ENCODE peak calls at places on chromosomes 16 and 17, in eight cellular contexts. T is Peyer's patch, H is WERI-Rb-1, O is stomach, Z is lung, E is AG04450, G is endodermal cell, S is SK-N-SH. U is an unnamed sample.

GRCh38 chr16:80852261-80852872 is 48.0 kb upstream of the CDYL2 start:
- DNase-seq in G (peak), T (peak), E (no peak), Z (no peak), S (peak), H (peak), O (no peak), U (no peak)

GRCh38 chr17:38439436-38439835 is 11.2 kb downstream of the ARHGAP23 start:
- DNase-seq in O (no peak), S (no peak), G (no peak), H (peak), T (no peak), Z (no peak), E (no peak), U (no peak)

GRCh38 chr17:77478899-77479298 is 338.1 kb downstream of the SEC14L1 start:
- DNase-seq in S (no peak), O (no peak), E (no peak), H (no peak), Z (peak), T (no peak), G (no peak), U (no peak)

GRCh38 chr16:1651509-1652342 is 26.4 kb upstream of the JPT2 start:
- DNase-seq in G (no peak), H (no peak), E (no peak), Z (no peak), T (no peak), O (no peak), S (peak), U (no peak)

GRCh38 chr17:61221597-61222471 is 177.8 kb upstream of the TBX2 start:
- DNase-seq in T (no peak), S (no peak), G (no peak), O (no peak), E (no peak), Z (no peak), H (no peak), U (no peak)

GRCh38 chr16:81745704-81746558 is 33.2 kb upstream of the PLCG2 start:
- DNase-seq in Z (peak), T (peak), G (peak), S (peak), H (peak), E (no peak), O (peak), U (no peak)

GRCh38 chr16:66486773-66487579 is 59.9 kb downstream of the BEAN1 start:
- DNase-seq in T (peak), G (no peak), Z (no peak), O (peak), S (peak), E (peak), H (no peak), U (peak)

GRCh38 chr17:72053069-72053846 is 67.6 kb upstream of the SOX9 start:
- DNase-seq in E (no peak), G (peak), S (peak), Z (no peak), T (no peak), O (no peak), H (peak), U (no peak)

GRCh38 chr17:7709031-7709430 is 4.0 kb downstream of the EFNB3 start:
- DNase-seq in O (no peak), S (no peak), Z (no peak), E (no peak), G (no peak), H (no peak), T (no peak), U (no peak)

GRCh38 chr17:7712111-7712771 is 5.3 kb upstream of the DNAH2 start:
- DNase-seq in E (no peak), O (no peak), G (no peak), S (peak), H (no peak), T (no peak), Z (no peak), U (no peak)

GRCh38 chr17:7713782-7714181 is 3.8 kb upstream of the DNAH2 start:
- DNase-seq in O (no peak), S (no peak), H (no peak), E (no peak), G (no peak), T (no peak), Z (no peak), U (no peak)

GRCh38 chr17:7710341-7710740 is 5.3 kb downstream of the EFNB3 start:
- DNase-seq in S (no peak), E (no peak), Z (no peak), T (no peak), O (no peak), H (no peak), G (no peak), U (no peak)

GRCh38 chr17:7711356-7711755 is 6.2 kb upstream of the DNAH2 start:
- DNase-seq in T (no peak), Z (no peak), E (no peak), G (peak), S (peak), H (peak), O (no peak), U (no peak)
- TF ChIP-seq CTCF in T (no peak), Z (no peak), E (peak), G (peak), S (peak), H (peak), O (no peak), U (peak)

GRCh38 chr17:76080934-76081287 is 1.9 kb downstream of the ZACN start:
- DNase-seq in Z (no peak), E (no peak), H (no peak), T (no peak), S (peak), O (no peak), G (no peak), U (no peak)

GRCh38 chr17:76080207-76080933 is 1.4 kb downstream of the ZACN start:
- DNase-seq in G (peak), T (no peak), O (no peak), E (no peak), Z (no peak), S (peak), H (no peak), U (no peak)

GRCh38 chr17:76081295-76082210 is 2.6 kb downstream of the ZACN start:
- DNase-seq in T (no peak), E (no peak), G (no peak), O (no peak), S (peak), Z (no peak), H (no peak), U (no peak)

GRCh38 chr17:76078859-76079576 is at the start of gene ZACN:
- DNase-seq in S (peak), H (no peak), Z (no peak), E (no peak), O (no peak), G (no peak), T (no peak), U (no peak)

DNA sequence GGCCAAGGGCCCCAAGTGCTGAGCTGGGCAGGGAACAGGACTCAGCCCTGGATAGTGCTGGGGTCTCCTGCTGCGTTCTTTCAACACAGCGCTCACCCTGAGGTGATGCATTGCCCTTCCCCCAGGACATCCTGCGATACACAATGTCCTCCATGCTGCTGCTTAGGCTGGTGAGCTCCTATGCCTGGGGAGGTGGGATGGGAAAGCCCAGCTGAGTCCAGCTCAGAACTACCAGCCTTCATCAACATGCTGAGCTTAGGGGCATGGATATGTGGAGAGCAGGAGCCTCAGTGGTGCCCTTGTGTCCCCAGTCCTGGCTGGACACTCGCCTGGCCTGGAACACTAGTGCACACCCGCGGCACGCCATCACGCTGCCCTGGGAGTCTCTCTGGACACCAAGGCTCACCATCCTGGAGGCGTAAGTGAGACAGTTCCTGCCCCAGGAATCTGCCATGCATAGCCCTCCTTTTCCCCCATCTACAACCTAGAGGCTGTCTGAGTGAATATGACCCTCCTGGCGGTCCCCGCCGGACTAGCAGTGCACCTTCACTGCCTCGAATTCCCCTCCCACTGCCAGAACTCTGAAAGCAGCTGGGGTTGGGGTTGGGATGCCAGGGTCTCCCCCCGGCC is 710 bp downstream of the ZACN start:
- DNase-seq in S (peak), G (no peak), H (peak), Z (no peak), T (no peak), E (no peak), O (no peak), U (no peak)
- TF ChIP-seq CTCF in S (no peak), G (peak), H (peak), Z (no peak), T (no peak), E (peak), O (no peak), U (peak)

DNA sequence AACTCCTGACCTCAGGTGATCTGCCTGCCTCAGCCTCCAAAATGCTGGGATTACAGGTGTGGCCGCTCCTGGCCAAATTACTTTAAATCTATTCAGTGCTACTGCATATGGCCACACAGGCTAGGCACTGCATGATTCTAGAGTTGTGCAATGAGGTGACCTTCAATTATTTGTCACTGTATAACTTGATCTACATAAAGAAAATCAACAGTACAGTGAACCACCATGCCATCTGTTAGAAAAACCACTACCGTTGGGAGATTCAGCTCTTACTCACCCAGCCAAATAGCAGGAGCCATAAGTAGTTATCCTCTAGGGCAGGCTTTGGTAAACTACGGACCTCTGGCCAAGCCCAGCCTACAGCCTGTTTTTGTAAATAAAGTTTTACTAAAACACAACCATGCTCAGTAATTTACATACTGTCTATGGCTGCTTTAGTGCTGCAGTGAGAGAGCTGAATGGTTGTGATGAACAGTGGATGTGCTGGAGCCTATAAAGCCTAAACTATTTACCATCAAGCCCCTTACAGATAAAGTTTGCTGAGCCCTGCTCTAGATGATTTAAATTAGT is 40.7 kb upstream of the TANC2 start:
- DNase-seq in G (no peak), O (no peak), T (no peak), Z (no peak), E (no peak), H (no peak), S (no peak), U (no peak)
- TF ChIP-seq CTCF in G (no peak), O (no peak), T (no peak), Z (no peak), E (no peak), H (no peak), S (no peak), U (no peak)

DNA sequence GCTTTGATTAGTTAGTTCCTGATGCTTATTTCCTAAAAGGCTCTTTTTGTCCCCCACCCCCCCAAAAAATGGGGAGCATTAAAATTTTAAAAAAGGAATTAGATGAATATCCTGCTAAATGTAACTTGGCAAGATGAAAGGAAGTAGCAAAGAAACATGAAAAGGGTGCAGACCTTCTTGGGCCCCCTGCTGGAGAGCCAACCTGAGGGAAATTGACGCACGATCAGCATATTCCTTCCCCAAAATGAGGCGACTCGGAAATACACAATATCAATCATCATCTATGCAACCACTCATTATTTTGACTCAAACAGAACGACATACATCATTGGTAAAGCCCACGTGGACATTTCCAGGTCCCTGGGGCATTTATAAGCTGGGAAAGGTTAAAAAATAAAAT is 59.7 kb downstream of the GRIN2A start:
- DNase-seq in T (no peak), O (no peak), E (no peak), Z (no peak), S (peak), G (peak), H (peak), U (no peak)
- TF ChIP-seq CTCF in T (no peak), O (no peak), E (no peak), Z (no peak), S (no peak), G (peak), H (peak), U (peak)

GRCh38 chr16:52581530-52581929 is 34.6 kb upstream of the TOX3 start:
- DNase-seq in O (no peak), E (no peak), H (no peak), Z (no peak), T (no peak), S (no peak), G (peak), U (no peak)
- TF ChIP-seq CTCF in O (no peak), E (no peak), H (peak), Z (no peak), T (peak), S (no peak), G (peak), U (peak)

GRCh38 chr16:88736088-88736487 is 29.8 kb downstream of the CTU2 start:
- DNase-seq in H (no peak), Z (no peak), S (peak), T (no peak), E (no peak), O (no peak), G (no peak), U (no peak)

GRCh38 chr16:88736496-88736895 is 30.2 kb downstream of the CTU2 start:
- DNase-seq in T (no peak), S (no peak), E (no peak), O (no peak), Z (no peak), G (no peak), H (no peak), U (no peak)

GRCh38 chr16:88738167-88739084 is 32.1 kb downstream of the CTU2 start:
- DNase-seq in E (no peak), Z (no peak), G (no peak), S (no peak), H (no peak), O (no peak), T (no peak), U (no peak)

GRCh38 chr16:88739139-88739974 is 33.1 kb downstream of the CTU2 start:
- DNase-seq in H (no peak), T (no peak), O (no peak), G (no peak), S (no peak), E (no peak), Z (no peak), U (no peak)

GRCh38 chr16:88737298-88738166 is 31.2 kb downstream of the CTU2 start:
- DNase-seq in Z (peak), H (peak), E (peak), T (peak), G (peak), O (peak), S (peak), U (no peak)
- TF ChIP-seq CTCF in Z (peak), H (peak), E (peak), T (peak), G (peak), O (peak), S (peak), U (peak)

GRCh38 chr16:27515874-27516353 is 33.8 kb downstream of the GTF3C1 start:
- DNase-seq in O (peak), G (peak), T (no peak), E (no peak), Z (no peak), S (peak), H (peak), U (no peak)
- TF ChIP-seq CTCF in O (no peak), G (peak), T (peak), E (peak), Z (no peak), S (peak), H (peak), U (peak)

DNA sequence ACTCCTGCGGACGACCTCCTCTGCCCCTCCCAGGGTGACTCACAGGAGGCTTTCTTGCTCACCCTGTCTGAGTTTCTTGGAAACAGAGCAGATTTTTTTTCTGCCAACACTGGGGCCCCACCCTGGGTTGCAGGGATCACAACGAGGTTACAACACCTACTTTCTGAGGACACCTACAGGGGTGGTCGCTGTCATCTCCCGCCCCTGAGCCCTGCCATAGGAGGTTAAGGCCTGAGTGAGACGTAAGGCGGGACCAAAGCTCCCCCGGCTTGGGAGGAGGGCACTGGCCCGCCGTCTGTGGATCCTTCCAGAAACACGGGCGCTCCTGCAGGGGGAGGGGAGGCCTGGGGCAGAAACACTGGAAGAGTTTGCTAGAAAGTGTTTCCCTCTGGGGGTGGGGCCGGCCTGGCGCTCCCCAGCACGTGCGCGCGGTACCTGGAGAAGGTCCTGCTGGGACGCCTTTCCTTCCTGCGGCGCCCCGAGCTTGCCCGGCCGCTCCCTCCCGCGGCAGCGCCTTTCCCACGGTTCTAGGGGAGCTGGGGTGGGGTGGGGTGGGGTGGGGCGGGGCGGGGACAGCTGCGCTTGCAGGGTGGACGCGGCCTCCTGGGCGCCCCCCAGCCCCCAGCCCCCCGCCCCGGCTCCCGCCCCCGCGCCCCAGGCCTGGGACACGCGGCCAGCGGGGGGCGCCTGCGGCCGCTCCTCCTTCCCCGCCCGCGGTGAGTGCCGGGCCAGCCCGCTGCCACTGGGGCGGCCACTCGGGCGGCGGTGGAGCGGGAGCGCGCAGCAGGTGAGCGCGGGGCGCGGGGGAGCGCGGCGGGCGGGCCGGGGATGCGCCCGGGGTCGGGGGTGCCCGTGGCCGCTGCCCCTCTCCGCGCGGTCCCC is 20.7 kb upstream of the ADCY7 start:
- DNase-seq in O (peak), T (peak), S (peak), Z (peak), H (peak), G (peak), E (no peak), U (no peak)
- TF ChIP-seq CTCF in O (no peak), T (peak), S (no peak), Z (no peak), H (peak), G (peak), E (no peak), U (no peak)

GRCh38 chr17:42329025-42329976 is 41.0 kb downstream of the STAT5A start:
- DNase-seq in H (no peak), E (peak), G (peak), S (no peak), Z (no peak), T (no peak), O (no peak), U (peak)
- TF ChIP-seq CTCF in H (no peak), E (no peak), G (no peak), S (no peak), Z (no peak), T (no peak), O (no peak), U (no peak)

DNA sequence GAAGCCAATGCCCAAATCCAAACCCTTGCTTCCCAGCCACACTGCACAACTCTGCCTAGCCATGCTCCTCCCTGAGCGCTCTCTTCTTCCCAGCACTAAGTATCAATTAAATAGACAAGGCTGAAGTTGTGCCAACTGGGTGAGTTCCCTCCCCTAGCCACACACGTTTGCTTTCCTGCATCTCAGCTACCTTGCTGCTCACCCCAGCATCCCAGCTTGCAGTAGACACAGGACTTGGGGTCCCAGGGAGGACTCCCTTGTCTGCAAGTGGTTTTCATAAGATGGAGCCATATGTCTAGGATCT is 4.9 kb downstream of the CCDC182 start:
- DNase-seq in O (no peak), G (no peak), Z (no peak), T (no peak), H (no peak), E (no peak), S (no peak), U (no peak)
- TF ChIP-seq CTCF in O (no peak), G (peak), Z (no peak), T (no peak), H (no peak), E (no peak), S (no peak), U (no peak)